ENCODE peak calls at places on chromosomes 4 and X, in nine cellular contexts. W, C, G, V, F, Y, T, B and H are unnamed samples.

GRCh38 chr4:148618856-148619255 is 176.6 kb upstream of the NR3C2 start:
- DNase-seq in T (no peak), F (no peak), Y (no peak), G (no peak), B (no peak), C (peak; percentile 13), V (peak; percentile 3), W (no peak), H (no peak)

GRCh38 chr4:25161599-25161960 is 1.3 kb upstream of the SEPSECS start:
- DNase-seq in B (no peak), F (no peak), T (no peak), Y (peak; percentile 38), G (no peak), V (peak; percentile 23), W (no peak), C (peak; percentile 12), H (no peak)

GRCh38 chr4:4554234-4554633 is 12.4 kb upstream of the STX18 start:
- DNase-seq in C (no peak), V (peak; percentile 61), Y (no peak), F (no peak), B (no peak), T (no peak), G (no peak), W (no peak), H (no peak)

GRCh38 chr4:13081830-13082229 is 402.3 kb downstream of the RAB28 start:
- DNase-seq in G (no peak), T (no peak), W (no peak), C (no peak), B (no peak), Y (no peak), V (no peak), F (no peak), H (no peak)

GRCh38 chr4:148170408-148171385 is 271.5 kb downstream of the NR3C2 start:
- DNase-seq in C (no peak), W (no peak), V (no peak), F (no peak), G (no peak), T (no peak), B (no peak), Y (no peak), H (no peak)

GRCh38 chr4:184430163-184430562 is 44.2 kb downstream of the IRF2 start:
- DNase-seq in G (no peak), V (no peak), B (no peak), C (no peak), W (no peak), Y (no peak), F (no peak), T (no peak), H (no peak)

GRCh38 chr4:107837298-107837697 is 12.6 kb downstream of the SGMS2 start:
- DNase-seq in T (no peak), F (no peak), V (no peak), B (no peak), C (peak; percentile 53), Y (no peak), G (no peak), W (no peak), H (no peak)

GRCh38 chr4:172546782-172547181 is 621.8 kb upstream of the GALNT7 start:
- DNase-seq in C (no peak), B (no peak), T (no peak), V (no peak), G (no peak), F (no peak), W (no peak), Y (no peak), H (no peak)

GRCh38 chr4:166169111-166169510 is 296.1 kb downstream of the TLL1 start:
- DNase-seq in G (peak; percentile 35), W (no peak), B (no peak), T (peak; percentile 23), C (peak; percentile 50), F (no peak), V (no peak), Y (no peak), H (no peak)
- TF ChIP-seq CTCF in G (peak; percentile 74), W (peak; percentile 12), B (no peak), T (peak; percentile 70), C (peak; percentile 10), F (no peak), V (peak; percentile 53), Y (peak; percentile 70), H (peak; percentile 32)

DNA sequence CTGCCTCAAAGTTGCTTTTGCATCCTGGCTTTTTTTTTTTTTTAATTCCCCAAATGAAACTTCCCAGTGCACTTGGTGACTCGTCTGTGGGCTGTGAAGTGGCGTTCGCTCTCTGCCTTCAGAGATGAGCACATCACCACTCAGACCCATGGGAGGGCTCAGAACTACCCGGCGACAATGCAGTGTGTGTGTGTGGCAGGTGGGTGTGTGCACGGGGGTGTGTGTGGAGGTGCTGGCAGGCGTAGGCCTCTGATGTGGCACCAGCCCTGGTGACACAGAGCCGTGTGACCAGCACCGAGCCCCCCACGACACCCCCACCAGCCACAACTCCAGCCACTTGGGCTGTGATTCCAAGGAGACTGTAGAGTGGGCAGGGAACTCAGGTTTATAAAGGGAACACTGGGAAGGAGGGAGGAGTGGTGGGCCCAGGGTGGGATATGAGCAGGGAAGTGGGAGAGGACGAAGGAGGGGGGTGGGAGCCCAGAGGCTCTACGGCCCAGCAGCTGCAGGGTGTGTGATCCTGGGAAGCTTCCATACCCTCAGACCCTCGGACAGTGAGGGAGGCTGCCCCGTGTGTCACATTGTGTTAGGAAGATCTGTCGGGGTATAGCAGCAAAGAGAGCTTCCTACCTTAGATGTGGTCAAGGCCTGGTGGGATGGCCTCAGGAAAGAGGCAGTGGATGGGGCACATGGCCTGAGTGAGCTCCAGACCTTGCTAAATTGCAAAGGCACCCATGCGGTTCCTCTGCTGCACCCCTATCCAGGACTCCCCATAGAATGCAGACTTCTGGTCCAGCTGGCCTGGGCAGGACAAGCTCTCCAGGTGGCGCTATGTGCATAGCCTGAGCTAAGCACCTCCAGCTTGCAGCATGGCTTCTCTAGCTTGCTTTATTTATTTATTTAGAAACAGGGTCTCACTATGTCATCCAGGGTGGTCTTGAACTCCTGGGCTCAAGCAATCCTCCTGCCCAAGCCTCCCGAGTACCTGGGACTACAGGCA is 5.8 kb upstream of the WFS1 start:
- DNase-seq in B (no peak), F (no peak), C (peak; percentile 47), W (no peak), T (peak; percentile 40), Y (peak; percentile 50), G (peak; percentile 66), V (peak; percentile 61), H (no peak)
- TF ChIP-seq CTCF in B (peak; percentile 59), F (peak; percentile 64), C (peak; percentile 31), W (peak; percentile 64), T (peak; percentile 82), Y (peak; percentile 79), G (peak; percentile 59), V (peak; percentile 80), H (peak; percentile 81)

DNA sequence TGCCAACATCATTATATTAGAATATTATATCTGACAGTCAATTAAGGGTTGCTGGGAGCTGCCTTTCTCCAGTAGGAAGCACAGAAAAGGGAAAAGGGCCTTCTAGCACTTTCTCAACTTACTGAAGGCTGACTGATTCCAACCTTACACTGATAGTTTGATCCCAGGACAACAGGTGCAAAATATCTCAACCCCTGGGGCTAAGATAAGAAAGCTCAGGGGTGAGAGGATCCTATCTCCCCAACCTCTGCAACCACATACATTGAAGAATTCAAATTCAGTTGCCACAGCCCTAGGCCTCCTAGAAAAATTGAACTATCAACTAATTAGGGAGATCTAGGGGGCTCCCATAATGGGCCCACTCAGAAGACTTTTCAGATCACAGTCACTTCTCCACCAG is 179.1 kb upstream of the GPRIN3 start:
- DNase-seq in B (no peak), Y (no peak), W (no peak), V (no peak), C (no peak), F (no peak), T (no peak), G (no peak), H (no peak)
- TF ChIP-seq CTCF in B (no peak), Y (no peak), W (no peak), V (no peak), C (no peak), F (no peak), T (no peak), G (no peak), H (no peak)

GRCh38 chrX:118807151-118808017 is 16.2 kb upstream of the ZCCHC12 start:
- DNase-seq in W (peak; percentile 9), G (peak; percentile 48), B (peak; percentile 46), Y (peak; percentile 17), F (peak; percentile 31), V (peak; percentile 42), C (peak; percentile 63), T (peak; percentile 6), H (no peak)
- TF ChIP-seq CTCF in W (peak; percentile 51), G (peak; percentile 75), B (peak; percentile 72), Y (peak; percentile 76), F (peak; percentile 66), V (peak; percentile 64), C (peak; percentile 76), T (peak; percentile 73), H (peak; percentile 61)

GRCh38 chr4:119297795-119298194 is 24.1 kb downstream of the FABP2 start:
- DNase-seq in C (no peak), G (no peak), V (no peak), Y (no peak), B (no peak), F (no peak), W (no peak), T (no peak), H (no peak)

GRCh38 chr4:119299221-119300071 is 22.5 kb downstream of the FABP2 start:
- DNase-seq in G (no peak), W (no peak), F (no peak), B (no peak), V (peak; percentile 28), Y (no peak), T (no peak), C (peak; percentile 29), H (no peak)

GRCh38 chr4:119300072-119300387 is 21.9 kb downstream of the FABP2 start:
- DNase-seq in V (no peak), F (peak; percentile 42), B (peak; percentile 37), Y (peak; percentile 66), C (no peak), G (no peak), W (no peak), T (peak; percentile 64), H (peak; percentile 19)

GRCh38 chr4:119302073-119302832 is 19.7 kb downstream of the FABP2 start:
- DNase-seq in Y (no peak), C (no peak), G (no peak), F (no peak), T (no peak), W (no peak), V (no peak), B (no peak), H (no peak)

DNA sequence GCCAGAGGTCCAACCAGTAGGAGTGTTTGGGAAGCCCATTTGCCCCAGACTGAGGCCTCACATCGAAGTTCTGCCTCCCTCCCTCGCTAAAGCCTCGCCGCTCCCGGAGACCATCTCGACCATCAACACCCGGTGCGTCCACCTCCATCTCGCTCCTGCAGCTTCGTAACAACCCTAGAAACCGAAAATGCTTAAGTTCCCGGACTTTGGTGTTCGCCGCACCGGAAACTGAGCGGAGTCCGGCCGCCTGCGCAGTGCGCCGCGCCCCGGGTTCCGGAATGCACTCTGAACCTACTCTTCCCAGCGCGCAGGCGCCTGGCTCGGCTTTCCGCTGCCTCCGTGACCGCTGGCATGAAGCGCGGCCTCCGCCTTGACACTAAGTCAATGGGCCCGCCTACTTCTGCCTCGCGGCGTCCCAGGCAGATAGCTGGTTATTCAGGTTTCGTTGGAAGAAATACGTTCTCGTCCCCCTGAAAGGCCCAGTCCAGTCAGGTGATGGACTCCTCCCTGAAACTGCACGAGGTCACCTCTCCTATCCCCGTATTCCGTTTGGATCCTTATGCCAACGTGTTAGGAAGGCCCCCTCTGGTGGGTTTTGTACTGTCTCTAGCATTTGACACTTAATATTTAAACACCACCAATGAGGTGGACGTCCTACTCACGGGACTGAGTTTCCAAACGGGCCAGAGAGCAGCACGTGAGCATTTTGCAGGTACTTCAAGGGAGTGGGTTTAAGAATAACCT is 21.4 kb downstream of the FABP2 start:
- DNase-seq in T (peak; percentile 90), B (peak; percentile 93), F (peak; percentile 97), G (peak; percentile 96), W (peak; percentile 68), V (peak; percentile 93), C (peak; percentile 92), Y (peak; percentile 89), H (peak; percentile 72)
- TF ChIP-seq CTCF in T (peak; percentile 30), B (no peak), F (no peak), G (peak; percentile 35), W (no peak), V (no peak), C (no peak), Y (peak; percentile 50), H (peak; percentile 18)